ENCODE peak calls at places on chromosomes 6 and 20, in nine cellular contexts. H is aorta; C is T1000; I is choroid plexus epithelial cell; L is fibroblast of the aortic adventitia; X is ELR; Y is amniotic stem cell; A is activated CD4-positive, alpha-beta T cell treated with anti-CD3 and anti-CD28 coated beads, Interleukin-2, amount 50 U/mL, for 1 hour; K is stimulated activated CD4-positive, alpha-beta T cell treated with anti-CD3 and anti-CD28 coated beads, Interleukin-15, amount 100 ng/mL, for 24 hours. V is an unnamed sample.

GRCh38 chr6:27562027-27562410 is 89.1 kb upstream of the ZNF184 start:
- DNase-seq in H (no peak), C (no peak), I (no peak), L (no peak), X (peak), Y (no peak), A (no peak), K (no peak), V (no peak)

GRCh38 chr6:235763-236360 is 56.4 kb upstream of the DUSP22 start:
- DNase-seq in H (no peak), C (no peak), I (peak), L (peak), X (peak), Y (no peak), A (no peak), K (peak), V (peak)

GRCh38 chr6:53513056-53513455 is 31.8 kb downstream of the GCLC start:
- DNase-seq in H (no peak), C (no peak), I (no peak), L (no peak), X (no peak), Y (no peak), A (no peak), K (no peak), V (no peak)

GRCh38 chr6:63805808-63806572 is 170.4 kb downstream of the PHF3 start:
- DNase-seq in H (no peak), C (peak), I (peak), L (peak), X (peak), Y (no peak), A (no peak), K (no peak), V (peak)

GRCh38 chr20:48338717-48339116 is 489.1 kb downstream of the PREX1 start:
- DNase-seq in H (no peak), C (no peak), I (peak), L (peak), X (peak), Y (no peak), A (no peak), K (no peak), V (peak)

GRCh38 chr6:127464881-127465459 is 5.8 kb upstream of the KIAA0408 start:
- DNase-seq in H (peak), C (peak), I (peak), L (peak), X (peak), Y (peak), A (peak), K (peak), V (peak)

GRCh38 chr20:32326507-32326851 is 31.7 kb upstream of the ASXL1 start:
- DNase-seq in H (no peak), C (no peak), I (peak), L (peak), X (peak), Y (no peak), A (no peak), K (no peak), V (no peak)

GRCh38 chr20:19976595-19977372 is 40.4 kb upstream of the NAA20 start:
- DNase-seq in H (peak), C (peak), I (peak), L (peak), X (peak), Y (peak), A (no peak), K (no peak), V (peak)

GRCh38 chr20:21387528-21387927 is 9.8 kb downstream of the NKX2-4 start:
- DNase-seq in H (no peak), C (no peak), I (no peak), L (no peak), X (no peak), Y (no peak), A (no peak), K (no peak), V (no peak)

GRCh38 chr6:44086931-44087574 is 40.2 kb downstream of the MRPL14 start:
- DNase-seq in H (no peak), C (no peak), I (no peak), L (no peak), X (no peak), Y (no peak), A (no peak), K (no peak), V (peak)

GRCh38 chr6:11769244-11769643 is 9.4 kb downstream of the ADTRP start:
- DNase-seq in H (no peak), C (no peak), I (no peak), L (no peak), X (peak), Y (no peak), A (no peak), K (no peak), V (no peak)

GRCh38 chr6:9520417-9521151 is 894.3 kb downstream of the TFAP2A start:
- DNase-seq in H (no peak), C (no peak), I (peak), L (peak), X (peak), Y (no peak), A (no peak), K (no peak), V (peak)

GRCh38 chr20:20721489-20721888 is 9.0 kb upstream of the RALGAPA2 start:
- DNase-seq in H (no peak), C (no peak), I (no peak), L (no peak), X (no peak), Y (no peak), A (no peak), K (no peak), V (no peak)

GRCh38 chr20:36645998-36646397 is at the start of gene SLA2:
- DNase-seq in H (peak), C (no peak), I (no peak), L (no peak), X (no peak), Y (no peak), A (peak), K (peak), V (no peak)

GRCh38 chr6:158377866-158378265 is 65.6 kb downstream of the TULP4 start:
- DNase-seq in H (no peak), C (no peak), I (peak), L (peak), X (peak), Y (no peak), A (no peak), K (no peak), V (no peak)

GRCh38 chr20:32112862-32113261 is 3.3 kb downstream of the TM9SF4 start:
- DNase-seq in H (no peak), C (no peak), I (no peak), L (no peak), X (no peak), Y (no peak), A (no peak), K (peak), V (no peak)

GRCh38 chr6:52725530-52726192 is 37.6 kb downstream of the GSTA2 start:
- DNase-seq in H (no peak), C (no peak), I (peak), L (peak), X (peak), Y (no peak), A (no peak), K (no peak), V (peak)

GRCh38 chr20:11919571-11919970 is 1.9 kb downstream of the BTBD3 start:
- DNase-seq in H (no peak), C (no peak), I (no peak), L (no peak), X (no peak), Y (no peak), A (no peak), K (no peak), V (no peak)

GRCh38 chr6:52325695-52326471 is 36.1 kb upstream of the PAQR8 start:
- DNase-seq in H (no peak), C (no peak), I (no peak), L (no peak), X (no peak), Y (no peak), A (no peak), K (no peak), V (peak)

GRCh38 chr6:121823437-121823851 is 388.0 kb downstream of the GJA1 start:
- DNase-seq in H (no peak), C (no peak), I (peak), L (peak), X (peak), Y (peak), A (no peak), K (no peak), V (peak)

GRCh38 chr6:162178666-162179065 is 548.9 kb downstream of the PRKN start:
- DNase-seq in H (no peak), C (no peak), I (no peak), L (no peak), X (no peak), Y (no peak), A (no peak), K (no peak), V (no peak)

GRCh38 chr6:159204605-159205004 is 35.4 kb downstream of the FNDC1 start:
- DNase-seq in H (no peak), C (no peak), I (no peak), L (no peak), X (no peak), Y (no peak), A (no peak), K (no peak), V (no peak)

GRCh38 chr6:20789162-20789561 is 254.9 kb downstream of the CDKAL1 start:
- DNase-seq in H (no peak), C (no peak), I (peak), L (peak), X (peak), Y (no peak), A (no peak), K (no peak), V (peak)

GRCh38 chr6:20704325-20704724 is 170.1 kb downstream of the CDKAL1 start:
- DNase-seq in H (no peak), C (no peak), I (peak), L (no peak), X (no peak), Y (no peak), A (no peak), K (no peak), V (no peak)

GRCh38 chr6:149969635-149970034 is 5.9 kb downstream of the ULBP1 start:
- DNase-seq in H (no peak), C (no peak), I (no peak), L (no peak), X (no peak), Y (no peak), A (no peak), K (no peak), V (no peak)

GRCh38 chr6:43009124-43009523 is 4.6 kb downstream of the MEA1 start:
- DNase-seq in H (no peak), C (peak), I (peak), L (peak), X (peak), Y (no peak), A (peak), K (peak), V (peak)

GRCh38 chr6:53974941-53975340 is 136.3 kb upstream of the MLIP start:
- DNase-seq in H (no peak), C (no peak), I (no peak), L (no peak), X (no peak), Y (no peak), A (no peak), K (no peak), V (no peak)